ENCODE peak calls at places on chromosome 10, in seven cellular contexts. M is GM13976, E is left ventricle myocardium inferior, R is endothelial cell, Y is ovary, U is HFFc6, Q is A549. A is an unnamed sample.

GRCh38 chr10:70455213-70455630 is 13.7 kb upstream of the NODAL start:
- DNase-seq in M (no peak), E (no peak), R (no peak), Y (no peak), U (no peak), Q (no peak), A (no peak)

GRCh38 chr10:74936577-74937445 is 110.4 kb downstream of the KAT6B start:
- DNase-seq in M (no peak), E (no peak), R (no peak), Y (no peak), U (peak), Q (no peak), A (no peak)

GRCh38 chr10:118522791-118523498 is 72.5 kb downstream of the PRLHR start:
- DNase-seq in M (no peak), E (no peak), R (no peak), Y (no peak), U (peak), Q (no peak), A (no peak)

GRCh38 chr10:80443531-80443974 is 10.6 kb upstream of the TSPAN14 start:
- DNase-seq in M (peak), E (no peak), R (peak), Y (no peak), U (peak), Q (no peak), A (no peak)

GRCh38 chr10:125449571-125449970 is 233.4 kb downstream of the TEX36 start:
- DNase-seq in M (no peak), E (no peak), R (no peak), Y (no peak), U (no peak), Q (no peak), A (no peak)

GRCh38 chr10:76887223-76888010 is 750.2 kb downstream of the KCNMA1 start:
- DNase-seq in M (no peak), E (no peak), R (no peak), Y (no peak), U (no peak), Q (no peak), A (no peak)

GRCh38 chr10:120480065-120480600 is 23.1 kb downstream of the PLPP4 start:
- DNase-seq in M (no peak), E (no peak), R (no peak), Y (no peak), U (peak), Q (no peak), A (no peak)

GRCh38 chr10:22002531-22003110 is 909 bp downstream of the DNAJC1 start:
- DNase-seq in M (peak), E (no peak), R (no peak), Y (peak), U (peak), Q (no peak), A (no peak)

GRCh38 chr10:74932648-74933047 is 106.2 kb downstream of the KAT6B start:
- DNase-seq in M (no peak), E (peak), R (no peak), Y (peak), U (no peak), Q (no peak), A (no peak)

GRCh38 chr10:127149613-127150081 is 46.7 kb downstream of the INSYN2A start:
- DNase-seq in M (no peak), E (no peak), R (no peak), Y (no peak), U (peak), Q (no peak), A (no peak)

GRCh38 chr10:11612004-11613001 is 853 bp upstream of the USP6NL start:
- DNase-seq in M (no peak), E (no peak), R (no peak), Y (no peak), U (no peak), Q (no peak), A (no peak)

GRCh38 chr10:66353422-66353821 is 572.4 kb upstream of the LRRTM3 start:
- DNase-seq in M (no peak), E (peak), R (no peak), Y (no peak), U (no peak), Q (no peak), A (no peak)

GRCh38 chr10:22849077-22849810 is 78.6 kb upstream of the ARMC3 start:
- DNase-seq in M (no peak), E (peak), R (no peak), Y (peak), U (peak), Q (no peak), A (no peak)

GRCh38 chr10:22341190-22341935 is 3.9 kb upstream of the SPAG6 start:
- DNase-seq in M (peak), E (no peak), R (no peak), Y (peak), U (no peak), Q (peak), A (no peak)

GRCh38 chr10:80484677-80485409 is 30.7 kb downstream of the TSPAN14 start:
- DNase-seq in M (no peak), E (no peak), R (no peak), Y (no peak), U (no peak), Q (no peak), A (no peak)

GRCh38 chr10:122181055-122181732 is 89.9 kb upstream of the BTBD16 start:
- DNase-seq in M (no peak), E (no peak), R (no peak), Y (no peak), U (peak), Q (no peak), A (no peak)

GRCh38 chr10:124095096-124095495 is 1.7 kb upstream of the CHST15 start:
- DNase-seq in M (no peak), E (no peak), R (peak), Y (no peak), U (no peak), Q (no peak), A (no peak)

GRCh38 chr10:92238062-92238585 is 52.8 kb downstream of the CPEB3 start:
- DNase-seq in M (no peak), E (no peak), R (no peak), Y (no peak), U (no peak), Q (no peak), A (no peak)

GRCh38 chr10:70974351-70974901 is 86.1 kb upstream of the PCBD1 start:
- DNase-seq in M (no peak), E (no peak), R (no peak), Y (no peak), U (peak), Q (peak), A (peak)

GRCh38 chr10:10233256-10233655 is 784.4 kb upstream of the CELF2 start:
- DNase-seq in M (no peak), E (no peak), R (no peak), Y (no peak), U (no peak), Q (no peak), A (no peak)
- TF ChIP-seq CTCF in M (no peak), E (peak), R (no peak), Y (peak), U (no peak), Q (no peak), A (peak)

DNA sequence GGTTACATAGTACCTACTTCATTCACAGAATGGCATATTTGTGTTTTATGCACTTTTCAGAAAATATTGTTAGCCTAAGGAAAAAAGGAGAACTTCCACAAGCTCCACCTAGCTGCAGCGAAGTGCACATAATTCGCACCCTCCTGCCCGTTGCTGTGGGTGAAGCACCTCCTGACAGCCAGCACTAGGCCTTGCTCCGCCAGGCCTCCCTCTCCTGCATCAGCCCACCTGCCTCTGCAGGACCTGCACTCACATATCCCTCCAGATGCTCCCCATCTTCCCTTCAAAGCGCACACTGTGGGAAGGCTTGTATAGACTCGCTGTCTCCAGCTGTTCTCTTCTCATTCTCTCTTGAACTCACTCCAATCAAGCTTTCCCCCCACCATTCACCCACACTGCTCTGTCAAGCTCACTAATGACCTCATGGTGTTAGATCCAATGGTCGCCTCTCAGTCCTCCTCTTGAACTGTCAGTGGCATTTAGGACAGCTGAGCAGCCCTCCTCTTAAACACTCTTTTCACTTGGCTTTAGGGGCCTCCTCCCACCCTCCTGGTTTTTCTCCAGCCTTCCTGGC is 20.7 kb upstream of the GRID1 start:
- DNase-seq in M (no peak), E (no peak), R (no peak), Y (no peak), U (no peak), Q (no peak), A (no peak)
- TF ChIP-seq CTCF in M (no peak), E (no peak), R (no peak), Y (no peak), U (peak), Q (no peak), A (no peak)

GRCh38 chr10:111093741-111094380 is 17.0 kb downstream of the ADRA2A start:
- DNase-seq in M (no peak), E (no peak), R (no peak), Y (no peak), U (peak), Q (no peak), A (peak)

GRCh38 chr10:111103196-111103595 is 26.4 kb downstream of the ADRA2A start:
- DNase-seq in M (no peak), E (no peak), R (no peak), Y (no peak), U (no peak), Q (no peak), A (no peak)

GRCh38 chr10:111100198-111100597 is 23.4 kb downstream of the ADRA2A start:
- DNase-seq in M (no peak), E (no peak), R (no peak), Y (no peak), U (no peak), Q (no peak), A (no peak)

GRCh38 chr10:111102381-111102973 is 25.6 kb downstream of the ADRA2A start:
- DNase-seq in M (no peak), E (no peak), R (no peak), Y (no peak), U (no peak), Q (no peak), A (no peak)

GRCh38 chr10:111098679-111099437 is 22.0 kb downstream of the ADRA2A start:
- DNase-seq in M (no peak), E (no peak), R (no peak), Y (no peak), U (peak), Q (no peak), A (no peak)
- TF ChIP-seq CTCF in M (no peak), E (no peak), R (no peak), Y (no peak), U (peak), Q (no peak), A (peak)

GRCh38 chr10:103695584-103696005 is 159.8 kb downstream of the SH3PXD2A start:
- DNase-seq in M (no peak), E (no peak), R (no peak), Y (peak), U (no peak), Q (no peak), A (no peak)

GRCh38 chr10:103697787-103698186 is 157.6 kb downstream of the SH3PXD2A start:
- DNase-seq in M (no peak), E (no peak), R (no peak), Y (no peak), U (no peak), Q (no peak), A (no peak)

GRCh38 chr10:103696094-103696410 is 159.3 kb downstream of the SH3PXD2A start:
- DNase-seq in M (no peak), E (no peak), R (no peak), Y (no peak), U (no peak), Q (no peak), A (no peak)

GRCh38 chr10:103698266-103698665 is 157.1 kb downstream of the SH3PXD2A start:
- DNase-seq in M (no peak), E (no peak), R (no peak), Y (no peak), U (no peak), Q (no peak), A (no peak)

DNA sequence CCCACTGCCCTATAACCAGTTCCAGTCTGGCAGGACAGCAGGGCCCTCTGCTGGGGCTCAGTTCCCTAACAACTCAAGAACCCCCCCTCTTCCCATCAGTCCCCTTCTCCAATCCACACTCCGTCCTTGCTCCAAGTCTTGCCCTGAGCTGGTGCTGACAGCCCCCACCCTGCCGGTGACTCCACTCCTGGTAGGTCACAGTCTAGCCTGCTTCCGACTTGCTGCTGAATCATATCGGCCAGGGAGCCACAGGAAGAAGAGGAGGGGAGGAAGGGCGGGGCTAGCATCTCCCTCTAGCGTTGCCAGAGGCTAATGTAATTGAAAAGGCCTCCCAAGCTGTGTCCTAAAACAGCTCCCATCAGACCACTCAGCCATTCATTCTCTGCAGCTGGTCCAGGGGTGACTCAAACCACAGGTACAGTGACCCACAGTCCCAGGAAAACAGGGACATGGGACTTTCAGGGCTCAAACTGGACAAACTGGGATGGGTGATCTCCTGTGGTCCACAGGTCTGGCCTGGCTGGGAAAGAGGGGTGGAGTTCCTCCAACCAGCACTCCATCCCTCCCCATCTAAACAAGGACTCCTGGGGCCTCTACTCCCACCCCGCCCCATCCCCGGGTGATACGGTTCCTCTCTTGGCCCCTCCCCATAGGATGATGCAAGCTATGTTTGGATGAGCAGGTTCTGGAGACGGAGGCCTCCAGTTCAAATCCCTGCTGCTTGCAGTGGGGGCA is 158.8 kb downstream of the SH3PXD2A start:
- DNase-seq in M (peak), E (peak), R (no peak), Y (no peak), U (peak), Q (peak), A (no peak)
- TF ChIP-seq CTCF in M (peak), E (peak), R (no peak), Y (no peak), U (peak), Q (peak), A (peak)

DNA sequence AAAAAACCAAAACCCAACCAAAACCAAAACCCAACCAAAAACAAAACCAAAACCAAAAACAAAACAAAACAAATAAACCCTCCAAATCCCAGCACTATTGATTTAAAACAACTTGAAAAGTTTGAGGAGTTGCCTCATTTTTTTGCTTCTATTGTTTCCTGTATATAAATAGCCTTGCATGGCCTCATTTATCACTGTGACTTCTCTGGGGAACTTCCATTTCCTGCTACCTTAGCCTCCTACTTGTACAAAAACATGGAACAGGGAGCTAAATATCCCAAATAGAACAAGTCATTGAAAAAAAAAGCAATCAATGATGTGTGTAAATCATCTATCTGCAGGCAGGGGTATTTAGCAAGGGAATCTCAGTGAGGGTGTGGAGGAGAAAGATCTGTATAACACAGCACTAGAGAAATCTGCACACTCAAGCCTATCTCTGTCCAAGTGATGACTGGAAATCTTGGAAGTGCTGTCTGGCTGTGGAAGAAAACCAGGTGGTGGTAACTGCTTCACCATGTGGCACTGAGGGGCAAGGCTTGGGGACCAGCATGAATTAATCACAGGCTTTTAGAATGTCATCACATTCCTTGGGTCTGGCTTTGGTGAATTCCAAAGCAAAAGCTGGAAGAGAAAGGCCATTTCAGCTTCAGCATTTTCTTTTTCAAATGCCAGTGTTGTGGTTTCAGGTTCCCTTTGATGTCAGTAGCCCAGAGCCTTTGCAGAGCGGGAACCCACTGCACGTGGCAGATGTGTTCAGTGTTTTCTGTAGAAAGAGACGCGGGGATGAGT is 349.5 kb upstream of the ZNF32 start:
- DNase-seq in M (no peak), E (no peak), R (no peak), Y (no peak), U (peak), Q (no peak), A (no peak)
- TF ChIP-seq CTCF in M (no peak), E (no peak), R (no peak), Y (no peak), U (no peak), Q (no peak), A (no peak)

GRCh38 chr10:18214692-18215563 is 74.7 kb downstream of the CACNB2 start:
- DNase-seq in M (no peak), E (peak), R (peak), Y (peak), U (peak), Q (peak), A (no peak)
- TF ChIP-seq CTCF in M (peak), E (peak), R (peak), Y (peak), U (peak), Q (peak), A (peak)

A was measured in chondrocyte.